ENCODE peak calls at places on chromosomes 4 and X, in ten cellular contexts. J, H, U, S, W, Y, O, Q, P and A are unnamed samples.

GRCh38 chrX:1103360-1103759 is 109.1 kb downstream of the CRLF2 start:
- DNase-seq in J (no peak), H (no peak), U (no peak), S (no peak), W (no peak), Y (no peak), O (no peak), Q (no peak), P (no peak), A (no peak)

GRCh38 chr4:82462415-82462831 is 32.0 kb downstream of the ENOPH1 start:
- DNase-seq in J (peak), H (peak), U (peak), S (peak), W (peak), Y (peak), O (peak), Q (peak), P (peak), A (peak)

GRCh38 chr4:177769155-177769554 is 326.9 kb upstream of the AGA start:
- DNase-seq in J (no peak), H (no peak), U (no peak), S (no peak), W (no peak), Y (no peak), O (no peak), Q (no peak), P (no peak), A (no peak)

GRCh38 chr4:140157341-140157740 is 3.4 kb upstream of the MAML3 start:
- DNase-seq in J (no peak), H (no peak), U (no peak), S (no peak), W (peak), Y (no peak), O (no peak), Q (no peak), P (no peak), A (no peak)

GRCh38 chrX:153766098-153766817 is 2.2 kb downstream of the PLXNB3 start:
- DNase-seq in J (peak), H (peak), U (peak), S (peak), W (peak), Y (no peak), O (peak), Q (no peak), P (peak), A (peak)

GRCh38 chr4:56752985-56753384 is 68.5 kb downstream of the SPINK2 start:
- DNase-seq in J (no peak), H (no peak), U (no peak), S (no peak), W (peak), Y (no peak), O (no peak), Q (no peak), P (no peak), A (no peak)

GRCh38 chrX:153397256-153397960 is 3.7 kb downstream of the PNMA6E start:
- DNase-seq in J (no peak), H (no peak), U (no peak), S (no peak), W (no peak), Y (no peak), O (no peak), Q (no peak), P (no peak), A (no peak)

GRCh38 chr4:116223059-116223732 is 862.2 kb downstream of the TRAM1L1 start:
- DNase-seq in J (no peak), H (no peak), U (no peak), S (no peak), W (no peak), Y (no peak), O (no peak), Q (no peak), P (no peak), A (no peak)

GRCh38 chr4:68410643-68411042 is 36.6 kb upstream of the TMPRSS11E start:
- DNase-seq in J (no peak), H (no peak), U (no peak), S (no peak), W (no peak), Y (no peak), O (no peak), Q (no peak), P (no peak), A (no peak)

GRCh38 chr4:88655226-88655625 is 42.4 kb downstream of the NAP1L5 start:
- DNase-seq in J (no peak), H (no peak), U (no peak), S (no peak), W (no peak), Y (no peak), O (no peak), Q (no peak), P (no peak), A (no peak)

GRCh38 chr4:25290490-25291067 is 22.0 kb upstream of the ZCCHC4 start:
- DNase-seq in J (no peak), H (no peak), U (no peak), S (no peak), W (no peak), Y (no peak), O (no peak), Q (peak), P (peak), A (no peak)

GRCh38 chrX:24245201-24245600 is 68.7 kb downstream of the SUPT20HL2 start:
- DNase-seq in J (peak), H (no peak), U (peak), S (peak), W (peak), Y (no peak), O (peak), Q (no peak), P (peak), A (peak)

GRCh38 chrX:1673337-1673736 is 58.5 kb downstream of the ASMT start:
- DNase-seq in J (no peak), H (no peak), U (no peak), S (peak), W (peak), Y (no peak), O (no peak), Q (peak), P (peak), A (peak)

GRCh38 chrX:77447339-77448149 is at the start of gene FGF16:
- DNase-seq in J (no peak), H (no peak), U (no peak), S (peak), W (no peak), Y (no peak), O (no peak), Q (peak), P (no peak), A (no peak)

GRCh38 chr4:144611850-144612249 is 34.1 kb upstream of the HHIP start:
- DNase-seq in J (no peak), H (no peak), U (no peak), S (peak), W (peak), Y (no peak), O (peak), Q (peak), P (peak), A (peak)

GRCh38 chr4:161936625-161937133 is 227.1 kb downstream of the FSTL5 start:
- DNase-seq in J (peak), H (no peak), U (peak), S (peak), W (peak), Y (no peak), O (peak), Q (peak), P (peak), A (peak)

GRCh38 chrX:17642891-17643290 is 94.4 kb upstream of the SCML1 start:
- DNase-seq in J (no peak), H (no peak), U (no peak), S (no peak), W (no peak), Y (no peak), O (no peak), Q (no peak), P (no peak), A (no peak)

GRCh38 chrX:101337776-101338271 is 10.7 kb downstream of the TIMM8A start:
- DNase-seq in J (no peak), H (no peak), U (no peak), S (no peak), W (no peak), Y (no peak), O (no peak), Q (no peak), P (no peak), A (no peak)

GRCh38 chr4:22625301-22625700 is 67.4 kb upstream of the GBA3 start:
- DNase-seq in J (no peak), H (no peak), U (no peak), S (no peak), W (peak), Y (no peak), O (no peak), Q (peak), P (no peak), A (no peak)

GRCh38 chrX:123736333-123736921 is 3.6 kb upstream of the THOC2 start:
- DNase-seq in J (no peak), H (no peak), U (peak), S (peak), W (no peak), Y (no peak), O (peak), Q (no peak), P (peak), A (no peak)

GRCh38 chrX:1392376-1393130 is 640 bp upstream of the SLC25A6 start:
- DNase-seq in J (no peak), H (no peak), U (peak), S (peak), W (peak), Y (peak), O (peak), Q (peak), P (peak), A (peak)

GRCh38 chr4:156830356-156830755 is 141.2 kb downstream of the PDGFC start:
- DNase-seq in J (no peak), H (no peak), U (peak), S (peak), W (peak), Y (no peak), O (peak), Q (no peak), P (no peak), A (peak)

GRCh38 chrX:43559643-43560042 is 96.5 kb upstream of the MAOA start:
- DNase-seq in J (no peak), H (no peak), U (peak), S (peak), W (peak), Y (peak), O (peak), Q (peak), P (peak), A (peak)

GRCh38 chr4:80071643-80072606 is 1.1 kb downstream of the ANTXR2 start:
- DNase-seq in J (no peak), H (peak), U (peak), S (no peak), W (peak), Y (peak), O (peak), Q (peak), P (peak), A (peak)

GRCh38 chr4:38603652-38604051 is 60.3 kb upstream of the KLF3 start:
- DNase-seq in J (no peak), H (no peak), U (no peak), S (no peak), W (no peak), Y (no peak), O (no peak), Q (no peak), P (no peak), A (no peak)

GRCh38 chr4:135739354-135739753 is 1537.8 kb upstream of the PABPC4L start:
- DNase-seq in J (no peak), H (no peak), U (no peak), S (no peak), W (peak), Y (no peak), O (peak), Q (no peak), P (no peak), A (no peak)

GRCh38 chr4:2626231-2626630 is 89.8 kb downstream of the FAM193A start:
- DNase-seq in J (no peak), H (no peak), U (no peak), S (no peak), W (no peak), Y (no peak), O (no peak), Q (no peak), P (no peak), A (no peak)

GRCh38 chr4:26028793-26029511 is 114.9 kb downstream of the SMIM20 start:
- DNase-seq in J (no peak), H (peak), U (peak), S (peak), W (no peak), Y (no peak), O (peak), Q (peak), P (peak), A (peak)

GRCh38 chr4:48490680-48491513 is 845 bp downstream of the ZAR1 start:
- DNase-seq in J (no peak), H (no peak), U (no peak), S (no peak), W (no peak), Y (no peak), O (no peak), Q (peak), P (no peak), A (no peak)

GRCh38 chrX:153433161-153433680 is 12.6 kb downstream of the TREX2 start:
- DNase-seq in J (no peak), H (no peak), U (no peak), S (no peak), W (no peak), Y (no peak), O (no peak), Q (no peak), P (no peak), A (no peak)

GRCh38 chr4:128796934-128797333 is 12.6 kb upstream of the JADE1 start:
- DNase-seq in J (peak), H (no peak), U (no peak), S (no peak), W (peak), Y (no peak), O (no peak), Q (no peak), P (no peak), A (no peak)

GRCh38 chr4:112819729-112820128 is 182.8 kb downstream of the LARP7 start:
- DNase-seq in J (no peak), H (no peak), U (no peak), S (no peak), W (no peak), Y (no peak), O (no peak), Q (peak), P (no peak), A (no peak)

GRCh38 chr4:742742-743311 is 37.2 kb downstream of the PCGF3 start:
- DNase-seq in J (no peak), H (peak), U (peak), S (peak), W (peak), Y (no peak), O (peak), Q (peak), P (peak), A (peak)

GRCh38 chr4:94995684-94996394 is 238.1 kb downstream of the BMPR1B start:
- DNase-seq in J (peak), H (no peak), U (peak), S (peak), W (no peak), Y (no peak), O (peak), Q (peak), P (peak), A (peak)

GRCh38 chr4:41155194-41155830 is 59.0 kb downstream of the APBB2 start:
- DNase-seq in J (no peak), H (no peak), U (peak), S (peak), W (no peak), Y (no peak), O (peak), Q (no peak), P (peak), A (peak)

GRCh38 chr4:186587416-186588018 is 32.1 kb upstream of the MTNR1A start:
- DNase-seq in J (peak), H (no peak), U (peak), S (peak), W (peak), Y (no peak), O (peak), Q (peak), P (peak), A (peak)

GRCh38 chrX:100409316-100410082 is 574 bp downstream of the PCDH19 start:
- DNase-seq in J (no peak), H (no peak), U (no peak), S (peak), W (no peak), Y (no peak), O (no peak), Q (peak), P (no peak), A (peak)

GRCh38 chr4:180808862-180809261 is 1434.3 kb upstream of the TENM3 start:
- DNase-seq in J (peak), H (no peak), U (no peak), S (no peak), W (no peak), Y (no peak), O (no peak), Q (no peak), P (peak), A (no peak)

GRCh38 chr4:180809439-180809838 is 1433.8 kb upstream of the TENM3 start:
- DNase-seq in J (no peak), H (peak), U (no peak), S (no peak), W (no peak), Y (no peak), O (peak), Q (no peak), P (peak), A (peak)

GRCh38 chr4:180810581-180810980 is 1432.6 kb upstream of the TENM3 start:
- DNase-seq in J (no peak), H (no peak), U (peak), S (no peak), W (no peak), Y (no peak), O (no peak), Q (no peak), P (peak), A (no peak)

GRCh38 chr4:180799798-180800197 is 1443.4 kb upstream of the TENM3 start:
- DNase-seq in J (no peak), H (no peak), U (no peak), S (no peak), W (no peak), Y (no peak), O (peak), Q (no peak), P (peak), A (peak)

GRCh38 chr4:180805101-180805500 is 1438.1 kb upstream of the TENM3 start:
- DNase-seq in J (no peak), H (no peak), U (no peak), S (no peak), W (no peak), Y (no peak), O (no peak), Q (no peak), P (no peak), A (no peak)
- TF ChIP-seq CTCF in J (no peak), H (no peak), U (no peak), S (no peak), W (no peak), Y (no peak), O (no peak), Q (no peak), P (no peak), A (no peak)

GRCh38 chr4:152588869-152589268 is 53.0 kb upstream of the FBXW7 start:
- DNase-seq in J (no peak), H (no peak), U (no peak), S (no peak), W (no peak), Y (no peak), O (no peak), Q (no peak), P (no peak), A (no peak)
- H3K4me3 ChIP-seq in J (no peak), H (no peak), U (no peak), S (no peak), W (no peak), Y (no peak), O (no peak), Q (no peak), P (no peak), A (no peak)

GRCh38 chr4:11120435-11120834 is 308.3 kb downstream of the HS3ST1 start:
- DNase-seq in J (no peak), H (no peak), U (no peak), S (no peak), W (no peak), Y (no peak), O (no peak), Q (no peak), P (no peak), A (no peak)

GRCh38 chr4:11118513-11118912 is 310.2 kb downstream of the HS3ST1 start:
- DNase-seq in J (no peak), H (no peak), U (no peak), S (no peak), W (no peak), Y (no peak), O (no peak), Q (no peak), P (no peak), A (no peak)

DNA sequence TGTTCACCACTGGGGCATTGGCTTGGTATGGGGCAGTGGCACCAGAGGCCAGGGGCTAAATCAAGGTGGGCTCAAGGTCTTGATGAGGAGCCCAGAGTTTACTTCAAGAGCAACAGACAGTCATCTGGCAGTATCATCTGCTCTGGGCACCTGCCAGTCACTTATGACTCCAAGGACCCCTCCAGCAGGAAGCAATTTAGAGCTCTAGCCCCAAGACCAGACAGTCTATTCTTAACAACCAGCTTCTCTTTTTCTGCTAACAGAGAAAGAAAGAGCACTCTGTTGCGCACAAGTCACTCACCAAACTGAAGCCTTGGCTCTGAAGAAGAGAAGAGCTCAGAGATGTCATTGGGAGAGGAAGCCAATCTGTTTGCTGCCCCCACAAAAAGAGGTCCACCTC is 309.2 kb downstream of the HS3ST1 start:
- DNase-seq in J (no peak), H (no peak), U (no peak), S (no peak), W (no peak), Y (no peak), O (no peak), Q (no peak), P (no peak), A (no peak)
- TF ChIP-seq CTCF in J (no peak), H (no peak), U (no peak), S (no peak), W (no peak), Y (no peak), O (no peak), Q (no peak), P (no peak), A (no peak)

GRCh38 chrX:38346150-38346549 is 6.3 kb upstream of the OTC start:
- DNase-seq in J (no peak), H (no peak), U (no peak), S (no peak), W (no peak), Y (no peak), O (no peak), Q (no peak), P (no peak), A (no peak)

GRCh38 chrX:38342853-38343778 is 9.3 kb upstream of the OTC start:
- DNase-seq in J (no peak), H (no peak), U (no peak), S (no peak), W (no peak), Y (no peak), O (no peak), Q (no peak), P (no peak), A (no peak)

GRCh38 chrX:38352362-38352761 is at the start of gene OTC:
- DNase-seq in J (no peak), H (no peak), U (no peak), S (no peak), W (no peak), Y (no peak), O (no peak), Q (no peak), P (no peak), A (no peak)

GRCh38 chrX:38351346-38351745 is 1.1 kb upstream of the OTC start:
- DNase-seq in J (no peak), H (no peak), U (no peak), S (no peak), W (no peak), Y (no peak), O (no peak), Q (no peak), P (no peak), A (no peak)

GRCh38 chrX:38347136-38347535 is 5.3 kb upstream of the OTC start:
- DNase-seq in J (no peak), H (no peak), U (peak), S (peak), W (peak), Y (no peak), O (peak), Q (peak), P (peak), A (peak)
- H3K4me3 ChIP-seq in J (no peak), H (no peak), U (no peak), S (no peak), W (no peak), Y (no peak), O (no peak), Q (no peak), P (no peak), A (no peak)

DNA sequence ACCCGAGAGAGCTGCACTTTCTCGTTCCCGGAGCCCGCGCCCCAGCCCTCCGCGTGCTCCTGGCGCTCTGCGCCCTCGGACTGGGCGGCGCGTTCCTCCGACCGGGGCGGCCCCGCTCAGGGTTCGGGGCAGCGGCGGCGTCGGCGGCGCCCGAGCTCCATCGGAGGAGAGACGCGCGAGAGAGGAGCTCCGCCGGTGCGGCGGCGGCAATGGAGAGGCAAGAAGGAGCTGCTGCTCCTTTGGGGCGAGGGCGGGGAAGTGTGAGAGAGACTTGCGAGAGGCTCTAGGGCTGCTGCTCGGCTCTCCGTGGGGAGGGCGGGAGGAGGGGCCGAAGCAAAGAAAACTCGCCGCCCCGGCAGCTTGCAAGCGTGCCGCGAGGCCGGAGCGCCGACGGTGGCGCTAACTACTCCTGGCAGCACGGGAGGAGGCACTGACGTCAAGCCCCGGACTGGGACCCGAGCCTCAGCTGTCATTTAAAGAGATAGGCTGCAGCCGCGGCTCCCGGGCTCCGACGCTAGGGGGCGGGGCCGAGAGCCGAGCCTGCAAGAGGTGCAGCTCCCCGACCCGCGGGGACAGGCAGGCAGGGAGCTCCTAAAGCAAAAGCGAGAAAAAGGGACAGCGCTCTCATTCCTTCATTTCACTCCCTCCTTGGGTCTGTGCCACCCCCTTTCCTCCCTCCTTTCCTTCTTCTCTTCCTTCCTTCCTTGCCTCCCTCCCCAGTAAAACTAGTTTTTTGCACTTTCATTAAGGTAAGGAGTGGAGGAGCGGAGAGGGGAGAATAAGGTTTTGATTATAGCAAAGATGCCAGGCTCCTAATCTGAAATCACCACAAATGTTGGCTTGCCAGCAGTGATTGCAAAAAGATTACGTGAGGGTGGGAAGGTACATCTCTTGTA is at the start of gene KCTD8:
- DNase-seq in J (peak), H (peak), U (peak), S (peak), W (peak), Y (peak), O (peak), Q (peak), P (peak), A (peak)
- TF ChIP-seq CTCF in J (peak), H (peak), U (peak), S (peak), W (peak), Y (peak), O (peak), Q (peak), P (peak), A (peak)